ENCODE peak calls at places on chromosomes 11 and 22, in six cellular contexts. One of them, this sample, is unnamed.
A peak's percentile ranks its signal among the peaks of the same experiment; 100 is the strongest.

GRCh38 chr11:123976770-123977560 is 616 bp downstream of the OR10S1 start:
- DNase-seq in hepatocyte: no peak
- DNase-seq in GM12865: no peak
- DNase-seq in A549: no peak
- DNase-seq in nephron progenitor cell: no peak
- DNase-seq in coronary artery: no peak
- DNase-seq in this sample: no peak

GRCh38 chr22:19473578-19473977 is 5.4 kb downstream of the UFD1 start:
- DNase-seq in GM12865: no peak
- DNase-seq in A549: peak; percentile 6
- DNase-seq in coronary artery: no peak
- DNase-seq in nephron progenitor cell: no peak
- DNase-seq in hepatocyte: no peak
- DNase-seq in this sample: no peak

GRCh38 chr11:28144808-28145207 is 36.6 kb downstream of the METTL15 start:
- DNase-seq in coronary artery: no peak
- DNase-seq in GM12865: no peak
- DNase-seq in nephron progenitor cell: no peak
- DNase-seq in A549: no peak
- DNase-seq in hepatocyte: no peak
- DNase-seq in this sample: no peak

GRCh38 chr11:44008698-44009097 is 39.1 kb upstream of the ACCSL start:
- DNase-seq in coronary artery: peak; percentile 26
- DNase-seq in GM12865: no peak
- DNase-seq in hepatocyte: no peak
- DNase-seq in nephron progenitor cell: no peak
- DNase-seq in A549: no peak
- DNase-seq in this sample: no peak

GRCh38 chr11:63858628-63859550 is 20.0 kb downstream of the MARK2 start:
- DNase-seq in A549: peak; percentile 88
- DNase-seq in nephron progenitor cell: no peak
- DNase-seq in coronary artery: no peak
- DNase-seq in hepatocyte: peak; percentile 79
- DNase-seq in GM12865: no peak
- DNase-seq in this sample: no peak

GRCh38 chr11:12682288-12682687 is 8.1 kb downstream of the TEAD1 start:
- DNase-seq in hepatocyte: no peak
- DNase-seq in coronary artery: no peak
- DNase-seq in A549: no peak
- DNase-seq in GM12865: no peak
- DNase-seq in nephron progenitor cell: no peak
- DNase-seq in this sample: no peak

GRCh38 chr11:73189315-73189714 is 28.8 kb upstream of the P2RY2 start:
- DNase-seq in nephron progenitor cell: no peak
- DNase-seq in GM12865: peak; percentile 73
- DNase-seq in A549: no peak
- DNase-seq in coronary artery: no peak
- DNase-seq in hepatocyte: no peak
- DNase-seq in this sample: no peak

GRCh38 chr11:9851366-9851765 is 187.5 kb downstream of the SWAP70 start:
- DNase-seq in nephron progenitor cell: no peak
- DNase-seq in A549: no peak
- DNase-seq in hepatocyte: no peak
- DNase-seq in coronary artery: no peak
- DNase-seq in GM12865: no peak
- DNase-seq in this sample: no peak

GRCh38 chr22:37485714-37486223 is 415 bp downstream of the MFNG start:
- DNase-seq in hepatocyte: no peak
- DNase-seq in GM12865: peak; percentile 41
- DNase-seq in nephron progenitor cell: no peak
- DNase-seq in A549: no peak
- DNase-seq in coronary artery: no peak
- DNase-seq in this sample: peak; percentile 39

GRCh38 chr22:50199836-50200332 is 927 bp upstream of the SELENOO start:
- DNase-seq in nephron progenitor cell: peak; percentile 53
- DNase-seq in GM12865: no peak
- DNase-seq in coronary artery: no peak
- DNase-seq in hepatocyte: peak; percentile 53
- DNase-seq in A549: no peak
- DNase-seq in this sample: no peak

GRCh38 chr11:33291004-33291777 is 34.0 kb downstream of the HIPK3 start:
- DNase-seq in GM12865: peak; percentile 79
- DNase-seq in hepatocyte: peak; percentile 11
- DNase-seq in coronary artery: no peak
- DNase-seq in A549: peak; percentile 43
- DNase-seq in nephron progenitor cell: no peak
- DNase-seq in this sample: no peak

GRCh38 chr22:36258750-36259619 is 6.1 kb downstream of the APOL1 start:
- DNase-seq in nephron progenitor cell: peak; percentile 52
- DNase-seq in hepatocyte: peak; percentile 51
- DNase-seq in GM12865: peak; percentile 50
- DNase-seq in coronary artery: no peak
- DNase-seq in A549: no peak
- DNase-seq in this sample: peak; percentile 76

GRCh38 chr11:47099213-47099917 is 77.3 kb downstream of the ARFGAP2 start:
- DNase-seq in GM12865: no peak
- DNase-seq in A549: no peak
- DNase-seq in coronary artery: no peak
- DNase-seq in nephron progenitor cell: no peak
- DNase-seq in hepatocyte: no peak
- DNase-seq in this sample: no peak

GRCh38 chr11:56637500-56637899 is 4.7 kb downstream of the OR5AP2 start:
- DNase-seq in coronary artery: no peak
- DNase-seq in hepatocyte: no peak
- DNase-seq in A549: no peak
- DNase-seq in nephron progenitor cell: no peak
- DNase-seq in GM12865: no peak
- DNase-seq in this sample: no peak

GRCh38 chr11:8016396-8016949 is 29.3 kb downstream of the EIF3F start:
- DNase-seq in A549: no peak
- DNase-seq in nephron progenitor cell: no peak
- DNase-seq in GM12865: no peak
- DNase-seq in coronary artery: peak; percentile 7
- DNase-seq in hepatocyte: no peak
- DNase-seq in this sample: no peak

GRCh38 chr22:35549338-35549737 is 8.7 kb downstream of the RASD2 start:
- DNase-seq in nephron progenitor cell: no peak
- DNase-seq in A549: no peak
- DNase-seq in hepatocyte: no peak
- DNase-seq in GM12865: no peak
- DNase-seq in coronary artery: no peak
- DNase-seq in this sample: no peak

GRCh38 chr11:67356867-67357561 is 3.7 kb upstream of the POLD4 start:
- DNase-seq in GM12865: peak; percentile 86
- DNase-seq in hepatocyte: peak; percentile 88
- DNase-seq in A549: peak; percentile 90
- DNase-seq in coronary artery: peak; percentile 80
- DNase-seq in nephron progenitor cell: peak; percentile 73
- DNase-seq in this sample: peak; percentile 67

GRCh38 chr11:33920838-33921613 is 29.1 kb upstream of the LMO2 start:
- DNase-seq in GM12865: peak; percentile 74
- DNase-seq in coronary artery: no peak
- DNase-seq in hepatocyte: no peak
- DNase-seq in nephron progenitor cell: no peak
- DNase-seq in A549: no peak
- DNase-seq in this sample: peak; percentile 69

GRCh38 chr11:65279713-65280459 is 18.1 kb downstream of the POLA2 start:
- DNase-seq in A549: peak; percentile 84
- DNase-seq in nephron progenitor cell: no peak
- DNase-seq in coronary artery: peak; percentile 78
- DNase-seq in GM12865: peak; percentile 75
- DNase-seq in hepatocyte: peak; percentile 88
- DNase-seq in this sample: peak; percentile 75

GRCh38 chr11:31424652-31425051 is 55.0 kb downstream of the DNAJC24 start:
- DNase-seq in nephron progenitor cell: no peak
- DNase-seq in A549: no peak
- DNase-seq in coronary artery: no peak
- DNase-seq in GM12865: no peak
- DNase-seq in hepatocyte: no peak
- DNase-seq in this sample: no peak

GRCh38 chr11:6655790-6656580 is at the start of gene DCHS1:
- DNase-seq in GM12865: no peak
- DNase-seq in A549: no peak
- DNase-seq in hepatocyte: peak; percentile 53
- DNase-seq in coronary artery: no peak
- DNase-seq in nephron progenitor cell: peak; percentile 75
- DNase-seq in this sample: no peak

GRCh38 chr11:5556596-5557188 is 8.4 kb upstream of the OR52H1 start:
- DNase-seq in nephron progenitor cell: no peak
- DNase-seq in A549: no peak
- DNase-seq in GM12865: no peak
- DNase-seq in coronary artery: no peak
- DNase-seq in hepatocyte: no peak
- DNase-seq in this sample: no peak

GRCh38 chr11:5550440-5551095 is 2.2 kb upstream of the OR52H1 start:
- DNase-seq in GM12865: peak; percentile 14
- DNase-seq in coronary artery: no peak
- DNase-seq in nephron progenitor cell: no peak
- DNase-seq in hepatocyte: no peak
- DNase-seq in A549: peak; percentile 21
- DNase-seq in this sample: no peak

GRCh38 chr11:5547982-5548381 is 358 bp downstream of the OR52H1 start:
- DNase-seq in nephron progenitor cell: no peak
- DNase-seq in coronary artery: no peak
- DNase-seq in hepatocyte: no peak
- DNase-seq in GM12865: no peak
- DNase-seq in A549: no peak
- DNase-seq in this sample: no peak

GRCh38 chr11:5548440-5548839 is at the start of gene OR52H1:
- DNase-seq in A549: no peak
- DNase-seq in coronary artery: no peak
- DNase-seq in hepatocyte: no peak
- DNase-seq in GM12865: no peak
- DNase-seq in nephron progenitor cell: no peak
- DNase-seq in this sample: no peak

GRCh38 chr11:5553347-5553746 is 5.0 kb upstream of the OR52H1 start:
- DNase-seq in coronary artery: no peak
- DNase-seq in GM12865: no peak
- DNase-seq in hepatocyte: no peak
- DNase-seq in nephron progenitor cell: no peak
- DNase-seq in A549: no peak
- DNase-seq in this sample: no peak
- TF ChIP-seq CTCF in coronary artery: no peak
- TF ChIP-seq CTCF in GM12865: no peak
- TF ChIP-seq CTCF in hepatocyte: peak; percentile 29
- TF ChIP-seq CTCF in nephron progenitor cell: no peak
- TF ChIP-seq CTCF in A549: peak; percentile 32
- TF ChIP-seq CTCF in this sample: no peak

GRCh38 chr22:27215826-27216320 is 558.5 kb downstream of the MIAT start:
- DNase-seq in nephron progenitor cell: no peak
- DNase-seq in A549: no peak
- DNase-seq in GM12865: no peak
- DNase-seq in coronary artery: peak; percentile 52
- DNase-seq in hepatocyte: no peak
- DNase-seq in this sample: no peak
- TF ChIP-seq CTCF in nephron progenitor cell: no peak
- TF ChIP-seq CTCF in A549: no peak
- TF ChIP-seq CTCF in GM12865: no peak
- TF ChIP-seq CTCF in coronary artery: no peak
- TF ChIP-seq CTCF in hepatocyte: no peak
- TF ChIP-seq CTCF in this sample: no peak

GRCh38 chr22:43515902-43516301 is 104.1 kb downstream of the MPPED1 start:
- DNase-seq in A549: no peak
- DNase-seq in nephron progenitor cell: no peak
- DNase-seq in GM12865: no peak
- DNase-seq in coronary artery: no peak
- DNase-seq in hepatocyte: no peak
- DNase-seq in this sample: no peak
- TF ChIP-seq CTCF in A549: no peak
- TF ChIP-seq CTCF in nephron progenitor cell: no peak
- TF ChIP-seq CTCF in GM12865: no peak
- TF ChIP-seq CTCF in coronary artery: no peak
- TF ChIP-seq CTCF in hepatocyte: no peak
- TF ChIP-seq CTCF in this sample: no peak

GRCh38 chr22:39149915-39150847 is 2.3 kb downstream of the CBX7 start:
- DNase-seq in hepatocyte: peak; percentile 5
- DNase-seq in GM12865: no peak
- DNase-seq in nephron progenitor cell: no peak
- DNase-seq in A549: no peak
- DNase-seq in coronary artery: no peak
- DNase-seq in this sample: no peak
- TF ChIP-seq CTCF in hepatocyte: no peak
- TF ChIP-seq CTCF in GM12865: no peak
- TF ChIP-seq CTCF in nephron progenitor cell: no peak
- TF ChIP-seq CTCF in A549: no peak
- TF ChIP-seq CTCF in coronary artery: no peak
- TF ChIP-seq CTCF in this sample: no peak

DNA sequence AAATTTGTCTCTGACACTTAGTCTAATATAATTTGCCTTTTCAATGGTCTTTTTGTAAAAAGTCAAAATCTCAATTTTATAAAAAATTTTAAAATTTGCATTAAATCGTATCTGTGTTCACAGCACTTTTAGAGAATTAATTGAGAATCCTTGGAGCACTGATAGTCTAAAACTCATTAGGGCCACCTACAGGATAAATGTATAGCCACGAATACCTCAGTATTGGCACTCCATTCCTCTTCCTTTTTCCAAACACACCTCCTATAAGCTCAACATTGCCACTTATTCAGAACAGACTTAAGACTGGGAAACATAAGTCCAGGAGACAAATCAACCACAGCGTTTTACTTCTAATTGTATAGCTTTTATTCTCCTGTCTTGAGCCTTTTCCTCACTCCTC is 776.0 kb upstream of the ARHGAP42 start:
- DNase-seq in A549: no peak
- DNase-seq in coronary artery: no peak
- DNase-seq in GM12865: no peak
- DNase-seq in nephron progenitor cell: no peak
- DNase-seq in hepatocyte: no peak
- DNase-seq in this sample: no peak
- TF ChIP-seq CTCF in A549: no peak
- TF ChIP-seq CTCF in coronary artery: no peak
- TF ChIP-seq CTCF in GM12865: no peak
- TF ChIP-seq CTCF in nephron progenitor cell: peak; percentile 12
- TF ChIP-seq CTCF in hepatocyte: no peak
- TF ChIP-seq CTCF in this sample: no peak

GRCh38 chr11:62464655-62465054 is 45.8 kb downstream of the SCGB1A1 start:
- DNase-seq in hepatocyte: no peak
- DNase-seq in coronary artery: no peak
- DNase-seq in A549: no peak
- DNase-seq in nephron progenitor cell: no peak
- DNase-seq in GM12865: peak; percentile 84
- DNase-seq in this sample: no peak
- TF ChIP-seq CTCF in hepatocyte: no peak
- TF ChIP-seq CTCF in coronary artery: no peak
- TF ChIP-seq CTCF in A549: no peak
- TF ChIP-seq CTCF in nephron progenitor cell: no peak
- TF ChIP-seq CTCF in GM12865: peak; percentile 32
- TF ChIP-seq CTCF in this sample: no peak

This sample was measured in activated CD8-positive, alpha-beta T cell treated with anti-CD3 and anti-CD28 coated beads for 36 hours.